ENCODE peak calls at places on chromosomes 3 and 15, in eight cellular contexts. U, M, N, E, I, B, F and R are unnamed samples.

GRCh38 chr15:70687432-70687831 is 75.9 kb downstream of the UACA start:
- DNase-seq in I (no peak), F (no peak), U (no peak), N (no peak), B (no peak), E (no peak), M (no peak), R (no peak)

GRCh38 chr15:56732135-56732880 is 1.0 kb downstream of the ZNF280D start:
- DNase-seq in F (no peak), U (no peak), B (no peak), N (peak), E (no peak), M (peak), I (peak), R (no peak)

GRCh38 chr3:185460283-185460682 is 38.6 kb downstream of the TMEM41A start:
- DNase-seq in E (no peak), I (no peak), U (no peak), M (no peak), N (no peak), B (no peak), F (no peak), R (no peak)

GRCh38 chr3:71051893-71052687 is 531.4 kb downstream of the FOXP1 start:
- DNase-seq in M (no peak), E (no peak), B (no peak), I (no peak), F (no peak), N (no peak), U (no peak), R (no peak)

GRCh38 chr3:184419171-184419570 is 39.3 kb downstream of the CHRD start:
- DNase-seq in U (no peak), I (no peak), M (no peak), F (no peak), N (no peak), B (no peak), E (no peak), R (no peak)

GRCh38 chr3:127738192-127738840 is 65.6 kb downstream of the ABTB1 start:
- DNase-seq in I (no peak), U (no peak), M (no peak), E (no peak), F (no peak), N (peak), B (no peak), R (no peak)

GRCh38 chr15:99181544-99181943 is 67.8 kb downstream of the TTC23 start:
- DNase-seq in B (no peak), I (no peak), U (no peak), M (no peak), F (no peak), E (no peak), N (peak), R (no peak)

GRCh38 chr3:47113669-47114365 is 50.1 kb downstream of the SETD2 start:
- DNase-seq in B (no peak), M (no peak), U (no peak), E (peak), I (no peak), N (no peak), F (no peak), R (no peak)

GRCh38 chr15:68652141-68652540 is 73.3 kb downstream of the CORO2B start:
- DNase-seq in E (no peak), U (no peak), I (no peak), M (no peak), F (no peak), N (peak), B (no peak), R (no peak)

GRCh38 chr3:71784914-71785593 is at the start of gene PROK2:
- DNase-seq in U (peak), B (no peak), N (no peak), F (no peak), I (no peak), E (no peak), M (peak), R (no peak)

GRCh38 chr3:14460342-14461005 is 58.1 kb downstream of the SLC6A6 start:
- DNase-seq in U (no peak), B (no peak), E (no peak), I (no peak), M (no peak), N (peak), F (peak), R (no peak)

GRCh38 chr3:15041950-15042349 is 23.2 kb downstream of the MRPS25 start:
- DNase-seq in B (no peak), U (no peak), N (no peak), M (no peak), F (no peak), I (no peak), E (no peak), R (no peak)

GRCh38 chr3:146594843-146595482 is 10.2 kb downstream of the PLSCR5 start:
- DNase-seq in B (no peak), N (no peak), I (peak), F (peak), M (no peak), U (no peak), E (no peak), R (no peak)

GRCh38 chr3:197701851-197702250 is 34.9 kb downstream of the RUBCN start:
- DNase-seq in M (no peak), U (no peak), E (no peak), N (no peak), B (no peak), I (no peak), F (no peak), R (no peak)

GRCh38 chr3:113746955-113747718 is at the start of gene ATP6V1A:
- DNase-seq in B (peak), M (peak), U (peak), F (no peak), E (no peak), N (peak), I (peak), R (peak)

GRCh38 chr3:138389841-138390581 is 41.6 kb downstream of the MRAS start:
- DNase-seq in N (peak), U (no peak), F (no peak), E (peak), I (no peak), M (no peak), B (no peak), R (peak)

GRCh38 chr3:14331273-14331672 is 71.1 kb upstream of the SLC6A6 start:
- DNase-seq in U (no peak), E (no peak), I (no peak), F (no peak), M (no peak), N (no peak), B (no peak), R (no peak)

GRCh38 chr3:197021729-197022404 is 7.8 kb downstream of the MELTF start:
- DNase-seq in F (no peak), U (no peak), E (no peak), B (no peak), I (no peak), N (no peak), M (peak), R (no peak)

GRCh38 chr3:189235214-189235613 is 63.4 kb downstream of the TPRG1 start:
- DNase-seq in N (no peak), F (no peak), B (no peak), E (no peak), I (no peak), M (no peak), U (no peak), R (no peak)

GRCh38 chr3:149941946-149942345 is 28.7 kb downstream of the PFN2 start:
- DNase-seq in B (no peak), N (no peak), F (no peak), M (no peak), U (no peak), E (no peak), I (no peak), R (no peak)